ENCODE peak calls at places on chromosomes 7 and 10, in nine cellular contexts. One of them, this sample, is unnamed.

GRCh38 chr10:34981834-34982233 is 108.3 kb downstream of the CUL2 start:
- DNase-seq in stimulated activated effector memory CD8-positive, alpha-beta T cell treated with anti-CD3 and anti-CD28 coated beads, Interleukin-12 subunit alpha, Interleukin-12 subunit beta, amount 100 ng/mL, for 72 hours: no peak
- DNase-seq in Calu3: no peak
- DNase-seq in HS-27A: no peak
- DNase-seq in activated T-cell treated with anti-CD3 and anti-CD28 coated beads for 1 hour: no peak
- DNase-seq in dorsolateral prefrontal cortex: no peak
- DNase-seq in spleen: no peak
- DNase-seq in AG04450: no peak
- DNase-seq in NCI-H2029 treated with DMSO at 0.1 percent for 48 hours: no peak
- DNase-seq in this sample: no peak

GRCh38 chr7:40583653-40584424 is 449.0 kb downstream of the SUGCT start:
- DNase-seq in NCI-H2029 treated with DMSO at 0.1 percent for 48 hours: no peak
- DNase-seq in spleen: no peak
- DNase-seq in activated T-cell treated with anti-CD3 and anti-CD28 coated beads for 1 hour: no peak
- DNase-seq in dorsolateral prefrontal cortex: no peak
- DNase-seq in Calu3: peak
- DNase-seq in HS-27A: no peak
- DNase-seq in AG04450: no peak
- DNase-seq in stimulated activated effector memory CD8-positive, alpha-beta T cell treated with anti-CD3 and anti-CD28 coated beads, Interleukin-12 subunit alpha, Interleukin-12 subunit beta, amount 100 ng/mL, for 72 hours: no peak
- DNase-seq in this sample: no peak

GRCh38 chr10:2592533-2592932 is 474.8 kb upstream of the PFKP start:
- DNase-seq in stimulated activated effector memory CD8-positive, alpha-beta T cell treated with anti-CD3 and anti-CD28 coated beads, Interleukin-12 subunit alpha, Interleukin-12 subunit beta, amount 100 ng/mL, for 72 hours: no peak
- DNase-seq in HS-27A: no peak
- DNase-seq in Calu3: no peak
- DNase-seq in NCI-H2029 treated with DMSO at 0.1 percent for 48 hours: no peak
- DNase-seq in spleen: no peak
- DNase-seq in activated T-cell treated with anti-CD3 and anti-CD28 coated beads for 1 hour: no peak
- DNase-seq in AG04450: no peak
- DNase-seq in dorsolateral prefrontal cortex: no peak
- DNase-seq in this sample: no peak

GRCh38 chr7:151719895-151720238 is 157.0 kb downstream of the PRKAG2 start:
- DNase-seq in stimulated activated effector memory CD8-positive, alpha-beta T cell treated with anti-CD3 and anti-CD28 coated beads, Interleukin-12 subunit alpha, Interleukin-12 subunit beta, amount 100 ng/mL, for 72 hours: no peak
- DNase-seq in spleen: no peak
- DNase-seq in dorsolateral prefrontal cortex: no peak
- DNase-seq in HS-27A: no peak
- DNase-seq in NCI-H2029 treated with DMSO at 0.1 percent for 48 hours: no peak
- DNase-seq in AG04450: no peak
- DNase-seq in activated T-cell treated with anti-CD3 and anti-CD28 coated beads for 1 hour: no peak
- DNase-seq in Calu3: no peak
- DNase-seq in this sample: no peak

GRCh38 chr7:151063212-151063561 is 3.8 kb downstream of the SLC4A2 start:
- DNase-seq in stimulated activated effector memory CD8-positive, alpha-beta T cell treated with anti-CD3 and anti-CD28 coated beads, Interleukin-12 subunit alpha, Interleukin-12 subunit beta, amount 100 ng/mL, for 72 hours: no peak
- DNase-seq in HS-27A: no peak
- DNase-seq in dorsolateral prefrontal cortex: no peak
- DNase-seq in spleen: no peak
- DNase-seq in AG04450: no peak
- DNase-seq in Calu3: no peak
- DNase-seq in NCI-H2029 treated with DMSO at 0.1 percent for 48 hours: no peak
- DNase-seq in activated T-cell treated with anti-CD3 and anti-CD28 coated beads for 1 hour: no peak
- DNase-seq in this sample: no peak

GRCh38 chr7:36661135-36661840 is 63.0 kb downstream of the AOAH start:
- DNase-seq in dorsolateral prefrontal cortex: no peak
- DNase-seq in stimulated activated effector memory CD8-positive, alpha-beta T cell treated with anti-CD3 and anti-CD28 coated beads, Interleukin-12 subunit alpha, Interleukin-12 subunit beta, amount 100 ng/mL, for 72 hours: no peak
- DNase-seq in Calu3: no peak
- DNase-seq in HS-27A: no peak
- DNase-seq in AG04450: no peak
- DNase-seq in activated T-cell treated with anti-CD3 and anti-CD28 coated beads for 1 hour: no peak
- DNase-seq in spleen: no peak
- DNase-seq in NCI-H2029 treated with DMSO at 0.1 percent for 48 hours: no peak
- DNase-seq in this sample: no peak

GRCh38 chr10:31926765-31927596 is 1.6 kb downstream of the ARHGAP12 start:
- DNase-seq in NCI-H2029 treated with DMSO at 0.1 percent for 48 hours: no peak
- DNase-seq in AG04450: no peak
- DNase-seq in HS-27A: no peak
- DNase-seq in activated T-cell treated with anti-CD3 and anti-CD28 coated beads for 1 hour: no peak
- DNase-seq in spleen: no peak
- DNase-seq in Calu3: no peak
- DNase-seq in stimulated activated effector memory CD8-positive, alpha-beta T cell treated with anti-CD3 and anti-CD28 coated beads, Interleukin-12 subunit alpha, Interleukin-12 subunit beta, amount 100 ng/mL, for 72 hours: no peak
- DNase-seq in dorsolateral prefrontal cortex: no peak
- DNase-seq in this sample: no peak

GRCh38 chr7:140719711-140720110 is 23.2 kb downstream of the NDUFB2 start:
- DNase-seq in stimulated activated effector memory CD8-positive, alpha-beta T cell treated with anti-CD3 and anti-CD28 coated beads, Interleukin-12 subunit alpha, Interleukin-12 subunit beta, amount 100 ng/mL, for 72 hours: no peak
- DNase-seq in dorsolateral prefrontal cortex: no peak
- DNase-seq in NCI-H2029 treated with DMSO at 0.1 percent for 48 hours: peak
- DNase-seq in HS-27A: no peak
- DNase-seq in Calu3: no peak
- DNase-seq in activated T-cell treated with anti-CD3 and anti-CD28 coated beads for 1 hour: no peak
- DNase-seq in AG04450: no peak
- DNase-seq in spleen: no peak
- DNase-seq in this sample: no peak

GRCh38 chr7:40965745-40966144 is 737.1 kb downstream of the INHBA start:
- DNase-seq in activated T-cell treated with anti-CD3 and anti-CD28 coated beads for 1 hour: no peak
- DNase-seq in Calu3: no peak
- DNase-seq in spleen: no peak
- DNase-seq in AG04450: no peak
- DNase-seq in NCI-H2029 treated with DMSO at 0.1 percent for 48 hours: no peak
- DNase-seq in stimulated activated effector memory CD8-positive, alpha-beta T cell treated with anti-CD3 and anti-CD28 coated beads, Interleukin-12 subunit alpha, Interleukin-12 subunit beta, amount 100 ng/mL, for 72 hours: no peak
- DNase-seq in HS-27A: no peak
- DNase-seq in dorsolateral prefrontal cortex: no peak
- DNase-seq in this sample: no peak

GRCh38 chr10:82245906-82246305 is 370.9 kb downstream of the NRG3 start:
- DNase-seq in activated T-cell treated with anti-CD3 and anti-CD28 coated beads for 1 hour: no peak
- DNase-seq in NCI-H2029 treated with DMSO at 0.1 percent for 48 hours: no peak
- DNase-seq in AG04450: no peak
- DNase-seq in dorsolateral prefrontal cortex: no peak
- DNase-seq in spleen: no peak
- DNase-seq in HS-27A: no peak
- DNase-seq in Calu3: no peak
- DNase-seq in stimulated activated effector memory CD8-positive, alpha-beta T cell treated with anti-CD3 and anti-CD28 coated beads, Interleukin-12 subunit alpha, Interleukin-12 subunit beta, amount 100 ng/mL, for 72 hours: no peak
- DNase-seq in this sample: no peak

GRCh38 chr7:5553298-5553877 is 129.8 kb upstream of the TNRC18 start:
- DNase-seq in dorsolateral prefrontal cortex: no peak
- DNase-seq in AG04450: no peak
- DNase-seq in Calu3: peak
- DNase-seq in NCI-H2029 treated with DMSO at 0.1 percent for 48 hours: no peak
- DNase-seq in HS-27A: no peak
- DNase-seq in spleen: no peak
- DNase-seq in activated T-cell treated with anti-CD3 and anti-CD28 coated beads for 1 hour: no peak
- DNase-seq in stimulated activated effector memory CD8-positive, alpha-beta T cell treated with anti-CD3 and anti-CD28 coated beads, Interleukin-12 subunit alpha, Interleukin-12 subunit beta, amount 100 ng/mL, for 72 hours: no peak
- DNase-seq in this sample: no peak

GRCh38 chr10:89393898-89394297 is 1.5 kb downstream of the IFIT1 start:
- DNase-seq in NCI-H2029 treated with DMSO at 0.1 percent for 48 hours: no peak
- DNase-seq in activated T-cell treated with anti-CD3 and anti-CD28 coated beads for 1 hour: no peak
- DNase-seq in dorsolateral prefrontal cortex: no peak
- DNase-seq in stimulated activated effector memory CD8-positive, alpha-beta T cell treated with anti-CD3 and anti-CD28 coated beads, Interleukin-12 subunit alpha, Interleukin-12 subunit beta, amount 100 ng/mL, for 72 hours: no peak
- DNase-seq in Calu3: no peak
- DNase-seq in AG04450: no peak
- DNase-seq in HS-27A: no peak
- DNase-seq in spleen: no peak
- DNase-seq in this sample: no peak

GRCh38 chr10:76329891-76330575 is 898.6 kb downstream of the LRMDA start:
- DNase-seq in Calu3: no peak
- DNase-seq in stimulated activated effector memory CD8-positive, alpha-beta T cell treated with anti-CD3 and anti-CD28 coated beads, Interleukin-12 subunit alpha, Interleukin-12 subunit beta, amount 100 ng/mL, for 72 hours: no peak
- DNase-seq in NCI-H2029 treated with DMSO at 0.1 percent for 48 hours: no peak
- DNase-seq in HS-27A: no peak
- DNase-seq in spleen: no peak
- DNase-seq in activated T-cell treated with anti-CD3 and anti-CD28 coated beads for 1 hour: no peak
- DNase-seq in AG04450: no peak
- DNase-seq in dorsolateral prefrontal cortex: no peak
- DNase-seq in this sample: no peak

GRCh38 chr10:2011106-2011716 is 273.9 kb upstream of the ADARB2 start:
- DNase-seq in stimulated activated effector memory CD8-positive, alpha-beta T cell treated with anti-CD3 and anti-CD28 coated beads, Interleukin-12 subunit alpha, Interleukin-12 subunit beta, amount 100 ng/mL, for 72 hours: no peak
- DNase-seq in spleen: no peak
- DNase-seq in activated T-cell treated with anti-CD3 and anti-CD28 coated beads for 1 hour: no peak
- DNase-seq in HS-27A: no peak
- DNase-seq in dorsolateral prefrontal cortex: no peak
- DNase-seq in Calu3: no peak
- DNase-seq in NCI-H2029 treated with DMSO at 0.1 percent for 48 hours: no peak
- DNase-seq in AG04450: no peak
- DNase-seq in this sample: peak

GRCh38 chr7:87934699-87935372 is 785 bp downstream of the ADAM22 start:
- DNase-seq in activated T-cell treated with anti-CD3 and anti-CD28 coated beads for 1 hour: no peak
- DNase-seq in dorsolateral prefrontal cortex: peak
- DNase-seq in NCI-H2029 treated with DMSO at 0.1 percent for 48 hours: no peak
- DNase-seq in HS-27A: no peak
- DNase-seq in Calu3: no peak
- DNase-seq in spleen: peak
- DNase-seq in AG04450: no peak
- DNase-seq in stimulated activated effector memory CD8-positive, alpha-beta T cell treated with anti-CD3 and anti-CD28 coated beads, Interleukin-12 subunit alpha, Interleukin-12 subunit beta, amount 100 ng/mL, for 72 hours: peak
- DNase-seq in this sample: peak

GRCh38 chr10:119253433-119254174 is 46.2 kb downstream of the GRK5 start:
- DNase-seq in AG04450: peak
- DNase-seq in activated T-cell treated with anti-CD3 and anti-CD28 coated beads for 1 hour: no peak
- DNase-seq in Calu3: peak
- DNase-seq in NCI-H2029 treated with DMSO at 0.1 percent for 48 hours: no peak
- DNase-seq in HS-27A: peak
- DNase-seq in stimulated activated effector memory CD8-positive, alpha-beta T cell treated with anti-CD3 and anti-CD28 coated beads, Interleukin-12 subunit alpha, Interleukin-12 subunit beta, amount 100 ng/mL, for 72 hours: no peak
- DNase-seq in spleen: peak
- DNase-seq in dorsolateral prefrontal cortex: no peak
- DNase-seq in this sample: no peak

GRCh38 chr7:70520604-70521003 is 611.3 kb upstream of the GALNT17 start:
- DNase-seq in spleen: no peak
- DNase-seq in Calu3: no peak
- DNase-seq in stimulated activated effector memory CD8-positive, alpha-beta T cell treated with anti-CD3 and anti-CD28 coated beads, Interleukin-12 subunit alpha, Interleukin-12 subunit beta, amount 100 ng/mL, for 72 hours: no peak
- DNase-seq in activated T-cell treated with anti-CD3 and anti-CD28 coated beads for 1 hour: no peak
- DNase-seq in NCI-H2029 treated with DMSO at 0.1 percent for 48 hours: no peak
- DNase-seq in AG04450: no peak
- DNase-seq in HS-27A: no peak
- DNase-seq in dorsolateral prefrontal cortex: no peak
- DNase-seq in this sample: no peak

GRCh38 chr10:89032141-89032814 is 41.7 kb downstream of the FAS start:
- DNase-seq in dorsolateral prefrontal cortex: no peak
- DNase-seq in AG04450: peak
- DNase-seq in HS-27A: no peak
- DNase-seq in Calu3: peak
- DNase-seq in stimulated activated effector memory CD8-positive, alpha-beta T cell treated with anti-CD3 and anti-CD28 coated beads, Interleukin-12 subunit alpha, Interleukin-12 subunit beta, amount 100 ng/mL, for 72 hours: peak
- DNase-seq in spleen: no peak
- DNase-seq in NCI-H2029 treated with DMSO at 0.1 percent for 48 hours: no peak
- DNase-seq in activated T-cell treated with anti-CD3 and anti-CD28 coated beads for 1 hour: no peak
- DNase-seq in this sample: no peak

GRCh38 chr7:96327429-96327828 is 5.5 kb upstream of the SLC25A13 start:
- DNase-seq in HS-27A: no peak
- DNase-seq in activated T-cell treated with anti-CD3 and anti-CD28 coated beads for 1 hour: no peak
- DNase-seq in AG04450: no peak
- DNase-seq in dorsolateral prefrontal cortex: no peak
- DNase-seq in NCI-H2029 treated with DMSO at 0.1 percent for 48 hours: peak
- DNase-seq in spleen: no peak
- DNase-seq in stimulated activated effector memory CD8-positive, alpha-beta T cell treated with anti-CD3 and anti-CD28 coated beads, Interleukin-12 subunit alpha, Interleukin-12 subunit beta, amount 100 ng/mL, for 72 hours: no peak
- DNase-seq in Calu3: peak
- DNase-seq in this sample: no peak

GRCh38 chr10:62047960-62048383 is 146.5 kb downstream of the ARID5B start:
- DNase-seq in Calu3: no peak
- DNase-seq in spleen: no peak
- DNase-seq in stimulated activated effector memory CD8-positive, alpha-beta T cell treated with anti-CD3 and anti-CD28 coated beads, Interleukin-12 subunit alpha, Interleukin-12 subunit beta, amount 100 ng/mL, for 72 hours: peak
- DNase-seq in dorsolateral prefrontal cortex: no peak
- DNase-seq in NCI-H2029 treated with DMSO at 0.1 percent for 48 hours: no peak
- DNase-seq in HS-27A: no peak
- DNase-seq in AG04450: no peak
- DNase-seq in activated T-cell treated with anti-CD3 and anti-CD28 coated beads for 1 hour: no peak
- DNase-seq in this sample: no peak

GRCh38 chr7:49927581-49927980 is 154.1 kb downstream of the VWC2 start:
- DNase-seq in stimulated activated effector memory CD8-positive, alpha-beta T cell treated with anti-CD3 and anti-CD28 coated beads, Interleukin-12 subunit alpha, Interleukin-12 subunit beta, amount 100 ng/mL, for 72 hours: no peak
- DNase-seq in NCI-H2029 treated with DMSO at 0.1 percent for 48 hours: no peak
- DNase-seq in HS-27A: no peak
- DNase-seq in dorsolateral prefrontal cortex: no peak
- DNase-seq in Calu3: no peak
- DNase-seq in spleen: no peak
- DNase-seq in AG04450: no peak
- DNase-seq in activated T-cell treated with anti-CD3 and anti-CD28 coated beads for 1 hour: no peak
- DNase-seq in this sample: no peak

GRCh38 chr7:53541467-53541866 is 506.0 kb downstream of the POM121L12 start:
- DNase-seq in dorsolateral prefrontal cortex: no peak
- DNase-seq in HS-27A: no peak
- DNase-seq in spleen: no peak
- DNase-seq in Calu3: no peak
- DNase-seq in NCI-H2029 treated with DMSO at 0.1 percent for 48 hours: no peak
- DNase-seq in activated T-cell treated with anti-CD3 and anti-CD28 coated beads for 1 hour: no peak
- DNase-seq in AG04450: no peak
- DNase-seq in stimulated activated effector memory CD8-positive, alpha-beta T cell treated with anti-CD3 and anti-CD28 coated beads, Interleukin-12 subunit alpha, Interleukin-12 subunit beta, amount 100 ng/mL, for 72 hours: no peak
- DNase-seq in this sample: no peak

GRCh38 chr10:97278491-97278989 is 13.9 kb downstream of the ARHGAP19 start:
- DNase-seq in Calu3: no peak
- DNase-seq in activated T-cell treated with anti-CD3 and anti-CD28 coated beads for 1 hour: no peak
- DNase-seq in spleen: no peak
- DNase-seq in dorsolateral prefrontal cortex: no peak
- DNase-seq in AG04450: peak
- DNase-seq in HS-27A: no peak
- DNase-seq in stimulated activated effector memory CD8-positive, alpha-beta T cell treated with anti-CD3 and anti-CD28 coated beads, Interleukin-12 subunit alpha, Interleukin-12 subunit beta, amount 100 ng/mL, for 72 hours: no peak
- DNase-seq in NCI-H2029 treated with DMSO at 0.1 percent for 48 hours: peak
- DNase-seq in this sample: no peak

GRCh38 chr7:143299840-143300239 is 11.7 kb downstream of the CASP2 start:
- DNase-seq in AG04450: no peak
- DNase-seq in Calu3: peak
- DNase-seq in activated T-cell treated with anti-CD3 and anti-CD28 coated beads for 1 hour: peak
- DNase-seq in spleen: no peak
- DNase-seq in dorsolateral prefrontal cortex: peak
- DNase-seq in NCI-H2029 treated with DMSO at 0.1 percent for 48 hours: no peak
- DNase-seq in stimulated activated effector memory CD8-positive, alpha-beta T cell treated with anti-CD3 and anti-CD28 coated beads, Interleukin-12 subunit alpha, Interleukin-12 subunit beta, amount 100 ng/mL, for 72 hours: no peak
- DNase-seq in HS-27A: no peak
- DNase-seq in this sample: no peak

GRCh38 chr10:125260260-125260659 is 99.9 kb upstream of the CTBP2 start:
- DNase-seq in HS-27A: no peak
- DNase-seq in NCI-H2029 treated with DMSO at 0.1 percent for 48 hours: no peak
- DNase-seq in AG04450: no peak
- DNase-seq in spleen: no peak
- DNase-seq in dorsolateral prefrontal cortex: no peak
- DNase-seq in activated T-cell treated with anti-CD3 and anti-CD28 coated beads for 1 hour: no peak
- DNase-seq in Calu3: no peak
- DNase-seq in stimulated activated effector memory CD8-positive, alpha-beta T cell treated with anti-CD3 and anti-CD28 coated beads, Interleukin-12 subunit alpha, Interleukin-12 subunit beta, amount 100 ng/mL, for 72 hours: no peak
- DNase-seq in this sample: no peak

GRCh38 chr10:98039690-98040381 is 9.4 kb upstream of the CRTAC1 start:
- DNase-seq in activated T-cell treated with anti-CD3 and anti-CD28 coated beads for 1 hour: no peak
- DNase-seq in NCI-H2029 treated with DMSO at 0.1 percent for 48 hours: no peak
- DNase-seq in dorsolateral prefrontal cortex: no peak
- DNase-seq in HS-27A: no peak
- DNase-seq in Calu3: no peak
- DNase-seq in AG04450: no peak
- DNase-seq in spleen: no peak
- DNase-seq in stimulated activated effector memory CD8-positive, alpha-beta T cell treated with anti-CD3 and anti-CD28 coated beads, Interleukin-12 subunit alpha, Interleukin-12 subunit beta, amount 100 ng/mL, for 72 hours: no peak
- DNase-seq in this sample: no peak

GRCh38 chr10:117543999-117544728 is 1.6 kb downstream of the EMX2 start:
- DNase-seq in AG04450: no peak
- DNase-seq in HS-27A: no peak
- DNase-seq in stimulated activated effector memory CD8-positive, alpha-beta T cell treated with anti-CD3 and anti-CD28 coated beads, Interleukin-12 subunit alpha, Interleukin-12 subunit beta, amount 100 ng/mL, for 72 hours: no peak
- DNase-seq in Calu3: no peak
- DNase-seq in activated T-cell treated with anti-CD3 and anti-CD28 coated beads for 1 hour: no peak
- DNase-seq in spleen: no peak
- DNase-seq in dorsolateral prefrontal cortex: no peak
- DNase-seq in NCI-H2029 treated with DMSO at 0.1 percent for 48 hours: no peak
- DNase-seq in this sample: no peak

GRCh38 chr7:153446490-153446889 is 605.7 kb upstream of the DPP6 start:
- DNase-seq in activated T-cell treated with anti-CD3 and anti-CD28 coated beads for 1 hour: no peak
- DNase-seq in stimulated activated effector memory CD8-positive, alpha-beta T cell treated with anti-CD3 and anti-CD28 coated beads, Interleukin-12 subunit alpha, Interleukin-12 subunit beta, amount 100 ng/mL, for 72 hours: no peak
- DNase-seq in spleen: no peak
- DNase-seq in Calu3: no peak
- DNase-seq in dorsolateral prefrontal cortex: no peak
- DNase-seq in AG04450: no peak
- DNase-seq in NCI-H2029 treated with DMSO at 0.1 percent for 48 hours: no peak
- DNase-seq in HS-27A: no peak
- DNase-seq in this sample: no peak